ENCODE peak calls at places on chromosomes 13 and 19, in eight cellular contexts. Y, P, E, W, M, C, F and B are unnamed samples. For H3K4me1 and H3K27me3, the result is how much of the 10 kb centered on the place peaks cover.

GRCh38 chr13:93805736-93806135 is 579.1 kb downstream of the GPC6 start:
- DNase-seq in Y (no peak), P (no peak), E (no peak), W (no peak), M (no peak), C (no peak), F (no peak), B (no peak)

GRCh38 chr13:73608731-73609485 is 525.3 kb downstream of the KLF12 start:
- DNase-seq in Y (no peak), P (no peak), E (no peak), W (peak), M (no peak), C (no peak), F (no peak), B (no peak)

GRCh38 chr13:23022667-23023066 is 158.1 kb upstream of the SGCG start:
- DNase-seq in Y (no peak), P (no peak), E (no peak), W (no peak), M (no peak), C (no peak), F (no peak), B (no peak)

GRCh38 chr19:45186509-45187334 is 8.1 kb downstream of the BLOC1S3 start:
- DNase-seq in Y (no peak), P (no peak), E (no peak), W (no peak), M (no peak), C (no peak), F (no peak), B (no peak)

GRCh38 chr13:40164137-40164536 is 502.3 kb downstream of the FOXO1 start:
- DNase-seq in Y (no peak), P (no peak), E (no peak), W (no peak), M (no peak), C (no peak), F (no peak), B (no peak)

GRCh38 chr19:5903502-5904301 is at the start of gene NDUFA11:
- DNase-seq in Y (peak), P (peak), E (peak), W (peak), M (peak), C (peak), F (peak), B (peak)

GRCh38 chr19:41427647-41428480 is 690 bp upstream of the B3GNT8 start:
- DNase-seq in Y (no peak), P (peak), E (no peak), W (peak), M (peak), C (no peak), F (peak), B (peak)

GRCh38 chr13:109700176-109700575 is 86.2 kb downstream of the IRS2 start:
- DNase-seq in Y (no peak), P (peak), E (peak), W (peak), M (peak), C (peak), F (peak), B (peak)

GRCh38 chr19:37572203-37572602 is 22.4 kb downstream of the ZNF571 start:
- DNase-seq in Y (no peak), P (no peak), E (peak), W (no peak), M (no peak), C (no peak), F (no peak), B (no peak)

GRCh38 chr19:13839938-13840750 is 36.8 kb upstream of the NANOS3 start:
- DNase-seq in Y (no peak), P (peak), E (peak), W (peak), M (no peak), C (peak), F (no peak), B (peak)

GRCh38 chr19:13838071-13838942 is 38.6 kb upstream of the NANOS3 start:
- DNase-seq in Y (no peak), P (no peak), E (no peak), W (no peak), M (no peak), C (no peak), F (no peak), B (no peak)

GRCh38 chr19:13840751-13841338 is 36.1 kb upstream of the NANOS3 start:
- DNase-seq in Y (no peak), P (no peak), E (no peak), W (no peak), M (no peak), C (no peak), F (no peak), B (no peak)

GRCh38 chr19:13838943-13839192 is 38.1 kb upstream of the NANOS3 start:
- DNase-seq in Y (no peak), P (no peak), E (no peak), W (no peak), M (peak), C (no peak), F (no peak), B (peak)

GRCh38 chr19:13839193-13839937 is 37.6 kb upstream of the NANOS3 start:
- DNase-seq in Y (no peak), P (peak), E (peak), W (peak), M (peak), C (peak), F (peak), B (peak)
- H3K4me1 ChIP-seq in Y (under half), P (half or more), E (under half), W (under half), M (under half), C (half or more), F (half or more), B (under half)

DNA sequence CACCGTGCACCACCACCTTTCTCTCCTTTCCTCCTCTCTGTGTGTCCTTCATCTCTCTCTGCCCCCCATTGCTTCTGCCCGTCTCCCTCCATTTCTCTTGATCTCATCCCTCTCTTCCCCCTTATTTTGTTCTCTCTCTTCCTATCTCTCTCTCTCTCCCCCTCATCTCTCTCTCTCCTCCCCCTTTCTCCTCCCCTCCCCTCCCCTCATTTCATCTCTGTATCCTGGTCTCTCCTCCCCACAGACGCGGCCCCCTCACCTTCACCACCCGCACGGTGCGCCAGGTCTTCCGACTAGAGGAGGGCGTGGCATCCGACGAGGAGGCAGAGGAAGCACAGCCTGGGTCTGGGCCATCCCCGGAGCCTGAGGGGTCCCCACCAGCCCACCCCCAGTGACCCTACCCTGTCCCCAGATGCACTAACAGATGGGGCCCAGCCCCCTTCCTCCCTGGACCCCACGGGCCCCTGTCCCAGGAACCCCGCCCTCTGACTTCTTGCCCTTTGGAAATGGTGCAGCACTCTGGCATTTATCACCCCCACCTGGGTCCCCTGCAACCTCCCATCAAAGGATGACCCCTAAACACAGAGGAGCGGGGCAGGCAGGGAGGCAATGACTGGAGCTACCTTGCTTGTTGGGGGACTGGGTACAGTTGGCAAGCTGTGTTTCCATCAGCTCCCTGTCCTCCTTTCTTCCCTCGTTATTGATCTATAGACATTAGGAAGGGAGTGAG is 19.6 kb downstream of the KCNC3 start:
- DNase-seq in Y (no peak), P (no peak), E (no peak), W (no peak), M (peak), C (peak), F (no peak), B (no peak)
- H3K27me3 ChIP-seq in Y (under half), P (under half), E (under half), W (under half), M (under half), C (under half), F (under half), B (under half)

GRCh38 chr19:17242431-17243208 is 3.1 kb downstream of the NR2F6 start:
- DNase-seq in Y (no peak), P (no peak), E (no peak), W (no peak), M (no peak), C (no peak), F (no peak), B (no peak)

GRCh38 chr19:17245535-17245984 is at the start of gene NR2F6:
- DNase-seq in Y (no peak), P (no peak), E (no peak), W (no peak), M (peak), C (no peak), F (no peak), B (no peak)

GRCh38 chr19:17244618-17245534 is 843 bp downstream of the NR2F6 start:
- DNase-seq in Y (no peak), P (peak), E (no peak), W (no peak), M (no peak), C (peak), F (no peak), B (no peak)

GRCh38 chr19:17243340-17243853 is 2.3 kb downstream of the NR2F6 start:
- DNase-seq in Y (peak), P (no peak), E (no peak), W (no peak), M (no peak), C (no peak), F (no peak), B (no peak)

GRCh38 chr19:17243854-17244617 is 1.7 kb downstream of the NR2F6 start:
- DNase-seq in Y (peak), P (peak), E (no peak), W (no peak), M (peak), C (peak), F (peak), B (peak)
- H3K4me1 ChIP-seq in Y (half or more), P (half or more), E (under half), W (under half), M (under half), C (under half), F (half or more), B (under half)

GRCh38 chr19:1777149-1777548 is 23.8 kb downstream of the ONECUT3 start:
- DNase-seq in Y (no peak), P (no peak), E (no peak), W (no peak), M (no peak), C (no peak), F (no peak), B (no peak)
- H3K27me3 ChIP-seq in Y (under half), P (half or more), E (under half), W (under half), M (under half), C (half or more), F (under half), B (under half)

DNA sequence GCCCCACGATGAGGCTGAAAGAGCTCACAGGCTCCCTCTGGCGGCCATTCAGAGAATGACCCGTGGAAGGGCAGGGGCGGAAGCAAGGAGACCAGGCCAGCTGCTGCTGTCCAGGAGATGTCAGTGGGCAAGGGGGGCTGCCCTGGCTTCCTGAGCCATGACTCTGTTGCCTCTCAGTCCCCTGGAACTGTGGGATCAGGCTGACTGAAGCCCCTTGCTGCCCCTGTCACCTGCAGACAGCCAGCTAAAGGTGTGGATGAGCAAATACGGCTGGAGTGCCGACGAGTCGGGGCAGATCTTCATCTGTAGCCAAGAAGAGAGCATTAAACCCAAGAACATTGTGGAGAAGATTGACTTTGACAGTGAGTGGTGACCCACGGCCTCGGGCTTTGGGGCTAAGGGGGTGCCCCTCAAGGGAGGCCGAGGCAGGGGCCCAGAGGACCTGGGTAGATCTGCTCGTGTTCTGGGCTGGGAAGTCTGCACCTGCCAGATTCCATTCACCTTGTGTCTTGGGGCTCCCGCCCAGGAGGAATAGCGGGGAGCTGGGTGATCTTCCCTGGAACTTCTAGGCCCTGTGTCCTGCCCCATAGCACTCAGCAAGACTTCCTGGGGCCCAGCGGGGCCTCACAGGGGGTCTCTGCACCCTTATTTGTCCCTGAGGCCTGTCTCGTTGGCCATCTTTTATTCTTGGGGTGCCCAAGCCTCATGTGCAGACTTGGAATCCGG is 12.5 kb upstream of the ACTN4 start:
- DNase-seq in Y (peak), P (peak), E (peak), W (peak), M (peak), C (peak), F (peak), B (peak)
- H3K4me1 ChIP-seq in Y (half or more), P (under half), E (under half), W (under half), M (under half), C (under half), F (under half), B (under half)